ENCODE peak calls at places on chromosomes 13 and 19, in ten cellular contexts. One of them, this sample, is unnamed.

GRCh38 chr13:28584873-28585317 is 74.0 kb upstream of the POMP start:
- DNase-seq in PC-9: no peak
- DNase-seq in cardiac muscle cell: peak; percentile 28
- DNase-seq in fibroblast of mammary gland: peak; percentile 10
- DNase-seq in RWPE1: no peak
- DNase-seq in GM23338: no peak
- DNase-seq in CD8-positive, alpha-beta T cell: no peak
- DNase-seq in ovary: no peak
- DNase-seq in HFF-Myc: no peak
- DNase-seq in glutamatergic neuron: no peak
- DNase-seq in this sample: no peak

GRCh38 chr13:109465151-109465550 is 321.2 kb downstream of the IRS2 start:
- DNase-seq in glutamatergic neuron: no peak
- DNase-seq in fibroblast of mammary gland: peak; percentile 57
- DNase-seq in cardiac muscle cell: no peak
- DNase-seq in CD8-positive, alpha-beta T cell: no peak
- DNase-seq in GM23338: no peak
- DNase-seq in PC-9: no peak
- DNase-seq in HFF-Myc: no peak
- DNase-seq in RWPE1: no peak
- DNase-seq in ovary: no peak
- DNase-seq in this sample: no peak

GRCh38 chr13:49993666-49994065 is 3.2 kb upstream of the TRIM13 start:
- DNase-seq in glutamatergic neuron: no peak
- DNase-seq in RWPE1: no peak
- DNase-seq in HFF-Myc: no peak
- DNase-seq in ovary: no peak
- DNase-seq in cardiac muscle cell: no peak
- DNase-seq in GM23338: no peak
- DNase-seq in CD8-positive, alpha-beta T cell: no peak
- DNase-seq in fibroblast of mammary gland: no peak
- DNase-seq in PC-9: no peak
- DNase-seq in this sample: no peak

GRCh38 chr13:41655997-41656396 is 198.6 kb downstream of the RGCC start:
- DNase-seq in RWPE1: no peak
- DNase-seq in PC-9: no peak
- DNase-seq in cardiac muscle cell: no peak
- DNase-seq in glutamatergic neuron: no peak
- DNase-seq in HFF-Myc: no peak
- DNase-seq in GM23338: no peak
- DNase-seq in CD8-positive, alpha-beta T cell: no peak
- DNase-seq in fibroblast of mammary gland: no peak
- DNase-seq in ovary: no peak
- DNase-seq in this sample: no peak

GRCh38 chr19:7515471-7516226 is at the start of gene ZNF358:
- DNase-seq in GM23338: peak; percentile 93
- DNase-seq in glutamatergic neuron: peak; percentile 93
- DNase-seq in CD8-positive, alpha-beta T cell: peak; percentile 33
- DNase-seq in PC-9: peak; percentile 77
- DNase-seq in HFF-Myc: no peak
- DNase-seq in ovary: peak; percentile 75
- DNase-seq in cardiac muscle cell: peak; percentile 76
- DNase-seq in fibroblast of mammary gland: peak; percentile 51
- DNase-seq in RWPE1: peak; percentile 63
- DNase-seq in this sample: no peak

GRCh38 chr19:1265611-1266115 is 3.5 kb upstream of the CIRBP start:
- DNase-seq in ovary: peak; percentile 66
- DNase-seq in RWPE1: peak; percentile 38
- DNase-seq in HFF-Myc: peak; percentile 45
- DNase-seq in PC-9: no peak
- DNase-seq in cardiac muscle cell: peak; percentile 64
- DNase-seq in CD8-positive, alpha-beta T cell: peak; percentile 58
- DNase-seq in GM23338: no peak
- DNase-seq in glutamatergic neuron: peak; percentile 63
- DNase-seq in fibroblast of mammary gland: peak; percentile 93
- DNase-seq in this sample: peak; percentile 64

GRCh38 chr13:37369618-37370017 is 228.9 kb downstream of the POSTN start:
- DNase-seq in CD8-positive, alpha-beta T cell: no peak
- DNase-seq in cardiac muscle cell: peak; percentile 30
- DNase-seq in fibroblast of mammary gland: peak; percentile 41
- DNase-seq in glutamatergic neuron: no peak
- DNase-seq in HFF-Myc: no peak
- DNase-seq in ovary: no peak
- DNase-seq in RWPE1: no peak
- DNase-seq in PC-9: no peak
- DNase-seq in GM23338: no peak
- DNase-seq in this sample: no peak

GRCh38 chr13:24905242-24905641 is 141.3 kb downstream of the RNF17 start:
- DNase-seq in glutamatergic neuron: no peak
- DNase-seq in PC-9: no peak
- DNase-seq in HFF-Myc: no peak
- DNase-seq in RWPE1: no peak
- DNase-seq in cardiac muscle cell: peak; percentile 41
- DNase-seq in fibroblast of mammary gland: peak; percentile 51
- DNase-seq in ovary: no peak
- DNase-seq in GM23338: no peak
- DNase-seq in CD8-positive, alpha-beta T cell: no peak
- DNase-seq in this sample: no peak

GRCh38 chr13:80727321-80727975 is 386.5 kb upstream of the SPRY2 start:
- DNase-seq in glutamatergic neuron: no peak
- DNase-seq in CD8-positive, alpha-beta T cell: no peak
- DNase-seq in ovary: no peak
- DNase-seq in cardiac muscle cell: peak; percentile 20
- DNase-seq in PC-9: no peak
- DNase-seq in RWPE1: no peak
- DNase-seq in GM23338: no peak
- DNase-seq in HFF-Myc: no peak
- DNase-seq in fibroblast of mammary gland: no peak
- DNase-seq in this sample: no peak

GRCh38 chr13:93882086-93882651 is 597.3 kb downstream of the DCT start:
- DNase-seq in CD8-positive, alpha-beta T cell: no peak
- DNase-seq in GM23338: no peak
- DNase-seq in glutamatergic neuron: no peak
- DNase-seq in HFF-Myc: peak; percentile 32
- DNase-seq in ovary: no peak
- DNase-seq in PC-9: no peak
- DNase-seq in cardiac muscle cell: no peak
- DNase-seq in RWPE1: no peak
- DNase-seq in fibroblast of mammary gland: peak; percentile 46
- DNase-seq in this sample: no peak

GRCh38 chr19:35119091-35119490 is 3.5 kb downstream of the FXYD3 start:
- DNase-seq in glutamatergic neuron: no peak
- DNase-seq in PC-9: no peak
- DNase-seq in ovary: peak; percentile 51
- DNase-seq in fibroblast of mammary gland: no peak
- DNase-seq in CD8-positive, alpha-beta T cell: no peak
- DNase-seq in GM23338: no peak
- DNase-seq in cardiac muscle cell: no peak
- DNase-seq in HFF-Myc: no peak
- DNase-seq in RWPE1: no peak
- DNase-seq in this sample: no peak

GRCh38 chr19:2552859-2553258 is 76.9 kb downstream of the GADD45B start:
- DNase-seq in HFF-Myc: no peak
- DNase-seq in ovary: no peak
- DNase-seq in cardiac muscle cell: no peak
- DNase-seq in CD8-positive, alpha-beta T cell: peak; percentile 37
- DNase-seq in RWPE1: no peak
- DNase-seq in PC-9: no peak
- DNase-seq in GM23338: no peak
- DNase-seq in fibroblast of mammary gland: no peak
- DNase-seq in glutamatergic neuron: no peak
- DNase-seq in this sample: no peak

GRCh38 chr19:19488041-19488874 is 27.1 kb downstream of the TSSK6 start:
- DNase-seq in RWPE1: no peak
- DNase-seq in fibroblast of mammary gland: peak; percentile 13
- DNase-seq in GM23338: peak; percentile 45
- DNase-seq in PC-9: no peak
- DNase-seq in CD8-positive, alpha-beta T cell: no peak
- DNase-seq in HFF-Myc: no peak
- DNase-seq in glutamatergic neuron: no peak
- DNase-seq in ovary: peak; percentile 63
- DNase-seq in cardiac muscle cell: peak; percentile 45
- DNase-seq in this sample: no peak

GRCh38 chr13:113668491-113668971 is 1.5 kb downstream of the GRK1 start:
- DNase-seq in GM23338: no peak
- DNase-seq in cardiac muscle cell: no peak
- DNase-seq in fibroblast of mammary gland: no peak
- DNase-seq in RWPE1: no peak
- DNase-seq in ovary: no peak
- DNase-seq in glutamatergic neuron: peak; percentile 15
- DNase-seq in PC-9: no peak
- DNase-seq in CD8-positive, alpha-beta T cell: peak; percentile 4
- DNase-seq in HFF-Myc: no peak
- DNase-seq in this sample: peak; percentile 10

GRCh38 chr13:73816702-73817101 is 317.5 kb downstream of the KLF12 start:
- DNase-seq in PC-9: no peak
- DNase-seq in GM23338: no peak
- DNase-seq in fibroblast of mammary gland: no peak
- DNase-seq in HFF-Myc: no peak
- DNase-seq in cardiac muscle cell: no peak
- DNase-seq in CD8-positive, alpha-beta T cell: no peak
- DNase-seq in RWPE1: peak; percentile 24
- DNase-seq in glutamatergic neuron: no peak
- DNase-seq in ovary: no peak
- DNase-seq in this sample: no peak

GRCh38 chr19:5225486-5226345 is 114.9 kb downstream of the PTPRS start:
- DNase-seq in GM23338: peak; percentile 75
- DNase-seq in HFF-Myc: no peak
- DNase-seq in CD8-positive, alpha-beta T cell: no peak
- DNase-seq in glutamatergic neuron: peak; percentile 73
- DNase-seq in fibroblast of mammary gland: no peak
- DNase-seq in ovary: no peak
- DNase-seq in cardiac muscle cell: no peak
- DNase-seq in RWPE1: no peak
- DNase-seq in PC-9: no peak
- DNase-seq in this sample: no peak
- TF ChIP-seq CTCF in GM23338: peak; percentile 92
- TF ChIP-seq CTCF in HFF-Myc: peak; percentile 66
- TF ChIP-seq CTCF in CD8-positive, alpha-beta T cell: no peak
- TF ChIP-seq CTCF in glutamatergic neuron: peak; percentile 52
- TF ChIP-seq CTCF in fibroblast of mammary gland: peak; percentile 44
- TF ChIP-seq CTCF in ovary: no peak
- TF ChIP-seq CTCF in cardiac muscle cell: peak; percentile 53
- TF ChIP-seq CTCF in RWPE1: peak; percentile 34
- TF ChIP-seq CTCF in PC-9: peak; percentile 56
- TF ChIP-seq CTCF in this sample: no peak

GRCh38 chr13:31160857-31161582 is 684 bp downstream of the HSPH1 start:
- DNase-seq in ovary: peak; percentile 49
- DNase-seq in GM23338: peak; percentile 54
- DNase-seq in fibroblast of mammary gland: peak; percentile 69
- DNase-seq in CD8-positive, alpha-beta T cell: peak; percentile 54
- DNase-seq in PC-9: peak; percentile 38
- DNase-seq in RWPE1: peak; percentile 39
- DNase-seq in glutamatergic neuron: peak; percentile 70
- DNase-seq in HFF-Myc: no peak
- DNase-seq in cardiac muscle cell: peak; percentile 85
- DNase-seq in this sample: peak; percentile 44

GRCh38 chr13:31162151-31163008 is 676 bp upstream of the HSPH1 start:
- DNase-seq in cardiac muscle cell: peak; percentile 99
- DNase-seq in ovary: peak; percentile 94
- DNase-seq in RWPE1: peak; percentile 93
- DNase-seq in GM23338: peak; percentile 98
- DNase-seq in PC-9: peak; percentile 90
- DNase-seq in CD8-positive, alpha-beta T cell: peak; percentile 93
- DNase-seq in fibroblast of mammary gland: peak; percentile 98
- DNase-seq in HFF-Myc: peak; percentile 95
- DNase-seq in glutamatergic neuron: peak; percentile 94
- DNase-seq in this sample: peak; percentile 93

GRCh38 chr13:31159306-31159705 is 2.4 kb downstream of the HSPH1 start:
- DNase-seq in CD8-positive, alpha-beta T cell: no peak
- DNase-seq in GM23338: no peak
- DNase-seq in HFF-Myc: no peak
- DNase-seq in RWPE1: no peak
- DNase-seq in ovary: no peak
- DNase-seq in PC-9: no peak
- DNase-seq in glutamatergic neuron: no peak
- DNase-seq in fibroblast of mammary gland: peak; percentile 28
- DNase-seq in cardiac muscle cell: no peak
- DNase-seq in this sample: no peak

GRCh38 chr13:31166591-31166990 is 4.9 kb upstream of the HSPH1 start:
- DNase-seq in HFF-Myc: no peak
- DNase-seq in CD8-positive, alpha-beta T cell: no peak
- DNase-seq in PC-9: no peak
- DNase-seq in cardiac muscle cell: no peak
- DNase-seq in GM23338: no peak
- DNase-seq in RWPE1: peak; percentile 45
- DNase-seq in fibroblast of mammary gland: peak; percentile 19
- DNase-seq in ovary: no peak
- DNase-seq in glutamatergic neuron: no peak
- DNase-seq in this sample: no peak

GRCh38 chr13:31161583-31162150 is at the start of gene HSPH1:
- DNase-seq in GM23338: peak; percentile 98
- DNase-seq in cardiac muscle cell: peak; percentile 99
- DNase-seq in RWPE1: peak; percentile 98
- DNase-seq in ovary: peak; percentile 99
- DNase-seq in glutamatergic neuron: peak; percentile 100
- DNase-seq in CD8-positive, alpha-beta T cell: peak; percentile 97
- DNase-seq in PC-9: peak; percentile 96
- DNase-seq in HFF-Myc: peak; percentile 90
- DNase-seq in fibroblast of mammary gland: peak; percentile 95
- DNase-seq in this sample: peak; percentile 96
- TF ChIP-seq CTCF in GM23338: no peak
- TF ChIP-seq CTCF in cardiac muscle cell: peak; percentile 28
- TF ChIP-seq CTCF in RWPE1: peak; percentile 14
- TF ChIP-seq CTCF in ovary: peak; percentile 37
- TF ChIP-seq CTCF in glutamatergic neuron: peak; percentile 28
- TF ChIP-seq CTCF in CD8-positive, alpha-beta T cell: no peak
- TF ChIP-seq CTCF in PC-9: no peak
- TF ChIP-seq CTCF in HFF-Myc: peak; percentile 9
- TF ChIP-seq CTCF in fibroblast of mammary gland: no peak
- TF ChIP-seq CTCF in this sample: no peak

GRCh38 chr13:27362064-27362751 is 62.2 kb upstream of the GTF3A start:
- DNase-seq in glutamatergic neuron: peak; percentile 94
- DNase-seq in RWPE1: peak; percentile 87
- DNase-seq in HFF-Myc: peak; percentile 42
- DNase-seq in CD8-positive, alpha-beta T cell: peak; percentile 82
- DNase-seq in PC-9: peak; percentile 78
- DNase-seq in ovary: peak; percentile 86
- DNase-seq in cardiac muscle cell: peak; percentile 86
- DNase-seq in fibroblast of mammary gland: peak; percentile 73
- DNase-seq in GM23338: peak; percentile 96
- DNase-seq in this sample: peak; percentile 77
- TF ChIP-seq CTCF in glutamatergic neuron: peak; percentile 88
- TF ChIP-seq CTCF in RWPE1: peak; percentile 86
- TF ChIP-seq CTCF in HFF-Myc: peak; percentile 98
- TF ChIP-seq CTCF in CD8-positive, alpha-beta T cell: peak; percentile 73
- TF ChIP-seq CTCF in PC-9: peak; percentile 90
- TF ChIP-seq CTCF in ovary: peak; percentile 80
- TF ChIP-seq CTCF in cardiac muscle cell: peak; percentile 96
- TF ChIP-seq CTCF in fibroblast of mammary gland: peak; percentile 95
- TF ChIP-seq CTCF in GM23338: peak; percentile 94
- TF ChIP-seq CTCF in this sample: peak; percentile 76

DNA sequence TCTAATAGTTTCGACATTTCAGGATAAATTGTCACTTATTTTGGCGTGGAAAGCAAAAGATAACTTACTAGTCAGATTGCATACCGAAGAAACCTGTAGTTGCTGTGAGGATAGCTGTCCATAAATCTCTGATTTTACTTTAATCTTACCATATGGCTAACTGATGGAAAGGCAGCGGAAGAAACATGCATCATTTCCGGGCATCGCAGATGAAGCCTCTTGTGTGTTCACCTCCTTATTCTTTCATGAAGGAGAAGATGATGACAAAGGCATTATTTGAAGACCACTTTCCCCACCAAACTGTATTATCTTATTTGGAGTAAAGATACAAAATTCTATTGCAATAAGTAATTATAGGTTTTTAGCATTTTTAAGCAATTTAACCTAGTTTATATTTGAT is 763.7 kb upstream of the SLITRK6 start:
- DNase-seq in HFF-Myc: no peak
- DNase-seq in CD8-positive, alpha-beta T cell: no peak
- DNase-seq in fibroblast of mammary gland: no peak
- DNase-seq in glutamatergic neuron: no peak
- DNase-seq in PC-9: no peak
- DNase-seq in ovary: no peak
- DNase-seq in GM23338: no peak
- DNase-seq in cardiac muscle cell: no peak
- DNase-seq in RWPE1: no peak
- DNase-seq in this sample: no peak
- TF ChIP-seq CTCF in HFF-Myc: no peak
- TF ChIP-seq CTCF in CD8-positive, alpha-beta T cell: no peak
- TF ChIP-seq CTCF in fibroblast of mammary gland: no peak
- TF ChIP-seq CTCF in glutamatergic neuron: no peak
- TF ChIP-seq CTCF in PC-9: no peak
- TF ChIP-seq CTCF in ovary: no peak
- TF ChIP-seq CTCF in GM23338: no peak
- TF ChIP-seq CTCF in cardiac muscle cell: no peak
- TF ChIP-seq CTCF in RWPE1: no peak
- TF ChIP-seq CTCF in this sample: no peak